ENCODE peak calls at places on chromosomes 1 and 21, in four cellular contexts. H is SK-N-SH, O is K562, L is HepG2. R is an unnamed sample.

GRCh38 chr1:19654386-19654785 is 10.3 kb downstream of the NBL1 start:
- DNase-seq in L (peak), H (no peak), O (no peak), R (no peak)

GRCh38 chr1:183251101-183251958 is 65.3 kb downstream of the LAMC2 start:
- DNase-seq in L (no peak), H (no peak), O (no peak), R (no peak)

GRCh38 chr1:177811461-177811860 is 158.4 kb downstream of the SEC16B start:
- DNase-seq in L (no peak), O (no peak), H (no peak), R (no peak)

GRCh38 chr1:9069324-9070100 is at the start of gene SLC2A5:
- DNase-seq in L (no peak), O (no peak), H (no peak), R (no peak)

GRCh38 chr1:35603941-35604340 is 30.8 kb downstream of the TFAP2E start:
- DNase-seq in H (no peak), O (no peak), L (no peak), R (no peak)

GRCh38 chr1:64956241-64956640 is 10.1 kb downstream of the JAK1 start:
- DNase-seq in H (no peak), O (peak), L (no peak), R (no peak)

GRCh38 chr1:160519542-160520435 is 3.3 kb downstream of the SLAMF6 start:
- DNase-seq in O (peak), H (no peak), L (no peak), R (no peak)

GRCh38 chr1:54417123-54417522 is 10.9 kb upstream of the SSBP3 start:
- DNase-seq in H (no peak), L (no peak), O (no peak), R (no peak)

GRCh38 chr1:100441651-100442050 is 89.3 kb downstream of the CDC14A start:
- DNase-seq in H (no peak), L (no peak), O (no peak), R (no peak)

GRCh38 chr1:11650331-11650991 is 3.8 kb downstream of the FBXO2 start:
- DNase-seq in O (peak), H (peak), L (no peak), R (peak)

GRCh38 chr1:182643699-182644098 is 39.5 kb upstream of the RGS16 start:
- DNase-seq in O (no peak), H (no peak), L (no peak), R (no peak)

GRCh38 chr1:116130376-116130775 is 19.2 kb downstream of the MAB21L3 start:
- DNase-seq in O (no peak), H (no peak), L (no peak), R (no peak)

GRCh38 chr1:214102907-214103306 is 115.1 kb downstream of the PROX1 start:
- DNase-seq in O (no peak), L (peak), H (no peak), R (peak)

GRCh38 chr1:57678138-57678537 is 254.3 kb upstream of the DAB1 start:
- DNase-seq in H (no peak), L (no peak), O (no peak), R (no peak)

GRCh38 chr1:56758135-56758534 is 61.1 kb downstream of the FYB2 start:
- DNase-seq in H (peak), L (peak), O (no peak), R (peak)

GRCh38 chr1:187862506-187862905 is 1033.8 kb downstream of the PLA2G4A start:
- DNase-seq in O (no peak), H (no peak), L (no peak), R (no peak)

GRCh38 chr1:231806623-231807470 is 180.3 kb downstream of the DISC1 start:
- DNase-seq in H (peak), L (peak), O (peak), R (peak)

GRCh38 chr1:209926045-209926444 is 12.0 kb upstream of the SYT14 start:
- DNase-seq in H (peak), O (no peak), L (no peak), R (no peak)

GRCh38 chr1:211715976-211716375 is 40.6 kb upstream of the NEK2 start:
- DNase-seq in O (no peak), H (no peak), L (no peak), R (no peak)

GRCh38 chr21:26806734-26807372 is 38.4 kb downstream of the ADAMTS1 start:
- DNase-seq in L (no peak), H (no peak), O (no peak), R (no peak)

DNA sequence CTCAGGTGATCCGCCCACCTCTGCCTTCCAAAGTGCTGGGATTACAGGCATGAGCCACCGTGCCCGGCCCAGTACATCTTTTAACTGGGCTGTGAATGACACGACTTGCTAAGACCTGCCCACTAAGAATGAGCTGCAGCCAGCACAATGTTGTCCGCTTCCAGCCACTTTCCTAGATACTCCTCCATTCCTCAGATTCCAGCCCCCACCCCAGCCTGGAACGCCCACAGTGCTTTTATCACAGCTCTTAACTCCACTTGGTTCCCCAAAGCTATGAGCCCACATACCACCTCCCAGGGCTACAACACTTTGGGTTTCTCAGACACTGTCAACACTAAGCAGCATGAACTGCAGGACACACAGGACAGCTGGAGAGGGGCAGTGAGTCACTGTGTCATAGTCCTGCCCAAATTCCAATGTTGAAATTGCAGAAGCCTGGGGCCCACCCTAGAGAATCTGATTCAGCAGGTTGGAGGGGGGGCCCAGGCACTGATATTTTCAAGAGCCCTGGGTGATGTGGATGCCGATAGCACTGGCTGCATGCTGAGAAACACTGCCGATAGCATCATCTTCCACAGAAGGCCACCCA is 58.0 kb downstream of the ACBD3 start:
- DNase-seq in H (peak), O (no peak), L (peak), R (no peak)
- TF ChIP-seq ELF1 in H (no peak), O (no peak), L (no peak), R (no peak)

GRCh38 chr1:3261007-3261968 is 192.3 kb downstream of the PRDM16 start:
- DNase-seq in H (no peak), O (no peak), L (peak), R (no peak)

GRCh38 chr1:3258431-3259003 is 189.5 kb downstream of the PRDM16 start:
- DNase-seq in H (no peak), L (no peak), O (no peak), R (no peak)

GRCh38 chr1:3255680-3256079 is 186.7 kb downstream of the PRDM16 start:
- DNase-seq in L (no peak), H (no peak), O (no peak), R (no peak)

GRCh38 chr1:3259020-3259419 is 190.0 kb downstream of the PRDM16 start:
- DNase-seq in O (no peak), L (no peak), H (no peak), R (no peak)

GRCh38 chr1:3257788-3258187 is 188.8 kb downstream of the PRDM16 start:
- DNase-seq in H (no peak), L (no peak), O (no peak), R (no peak)
- TF ChIP-seq REST in H (peak), L (peak), O (no peak), R (no peak)

GRCh38 chr1:36864182-36865079 is 169.9 kb downstream of the GRIK3 start:
- DNase-seq in H (peak), O (peak), L (no peak), R (peak)
- TF ChIP-seq ELF1 in H (no peak), O (no peak), L (no peak), R (no peak)

DNA sequence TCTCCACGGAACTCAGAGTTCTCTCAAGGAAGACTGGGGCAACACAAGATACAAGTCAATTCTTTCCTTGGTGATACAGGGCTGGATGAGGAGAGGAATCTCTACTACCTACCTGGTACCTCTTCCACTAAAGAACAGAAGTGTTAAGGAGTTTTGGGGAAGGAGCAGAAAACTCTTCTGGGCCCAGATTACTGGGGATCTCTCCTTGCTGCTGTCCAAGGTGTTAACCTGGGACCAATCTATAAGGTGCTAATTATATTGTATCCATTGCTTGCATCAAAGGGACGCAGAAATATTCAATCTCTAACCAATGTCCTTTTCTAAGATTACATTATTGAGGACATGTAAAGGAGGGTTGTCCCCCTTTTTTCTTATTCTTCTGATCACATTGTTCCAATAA is 1102.5 kb downstream of the AMY1C start:
- DNase-seq in L (no peak), H (no peak), O (no peak), R (no peak)
- TF ChIP-seq REST in L (no peak), H (no peak), O (no peak), R (no peak)

GRCh38 chr1:163290025-163290610 is 31.6 kb upstream of the NUF2 start:
- DNase-seq in O (no peak), H (no peak), L (no peak), R (no peak)
- TF ChIP-seq ELF1 in O (no peak), H (no peak), L (no peak), R (no peak)

DNA sequence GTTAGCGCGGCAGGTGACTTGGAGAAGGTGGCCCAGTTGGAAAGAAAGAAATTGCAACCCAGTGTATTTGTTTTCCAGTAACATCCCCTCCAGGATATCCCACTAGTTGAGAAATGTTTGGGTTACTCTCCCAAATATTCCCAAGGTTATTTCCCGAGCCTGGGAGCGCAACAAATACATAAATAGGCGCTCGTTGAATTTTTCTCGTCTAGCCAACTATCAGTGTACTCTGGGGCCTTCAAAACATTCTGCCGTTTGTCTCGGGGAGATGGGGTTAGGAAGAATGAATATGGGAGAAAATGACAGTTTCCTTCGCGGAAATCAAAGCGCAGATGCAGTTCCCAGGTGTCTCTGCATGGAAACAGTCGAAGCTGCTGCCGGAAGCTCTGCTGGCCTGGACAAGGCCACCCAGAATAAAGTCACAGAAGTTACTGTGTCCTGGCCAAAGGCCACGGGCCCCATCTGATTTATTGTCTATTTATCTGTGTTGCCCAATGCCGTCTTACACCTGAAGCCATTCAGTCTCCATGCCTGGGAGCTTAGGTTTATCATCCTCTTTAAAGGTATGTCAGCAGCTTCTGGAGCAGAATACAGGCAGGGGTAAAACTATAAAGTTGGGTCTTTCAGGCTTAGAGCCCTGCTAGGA is 999 bp downstream of the C1orf115 start:
- DNase-seq in H (no peak), O (no peak), L (peak), R (no peak)
- TF ChIP-seq REST in H (no peak), O (no peak), L (no peak), R (no peak)

DNA sequence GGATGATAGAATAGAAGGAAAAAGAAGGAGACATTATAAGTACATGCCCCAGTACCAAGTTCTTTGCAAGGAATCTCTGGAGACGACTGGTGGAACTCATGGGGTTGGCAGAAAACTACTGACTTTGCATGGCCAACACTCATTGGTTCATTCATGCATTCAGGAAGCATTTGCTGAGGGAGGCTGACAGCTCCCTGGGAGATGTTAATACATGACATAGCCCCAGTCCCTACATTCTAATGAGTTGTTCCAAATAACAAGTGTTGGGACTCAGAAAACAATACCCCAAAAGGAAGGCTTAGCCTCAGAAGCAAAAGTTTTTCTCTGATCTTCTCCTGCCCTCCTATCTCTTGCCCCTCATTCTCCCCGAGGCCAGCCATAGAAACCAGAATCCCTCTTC is 172.8 kb upstream of the IRF2BP2 start:
- DNase-seq in H (no peak), L (no peak), O (no peak), R (no peak)
- TF ChIP-seq ELF1 in H (no peak), L (no peak), O (no peak), R (no peak)

GRCh38 chr1:1278620-1279019 is 1.6 kb upstream of the SCNN1D start:
- DNase-seq in L (no peak), O (no peak), H (no peak), R (no peak)
- TF ChIP-seq REST in L (no peak), O (no peak), H (no peak), R (no peak)

DNA sequence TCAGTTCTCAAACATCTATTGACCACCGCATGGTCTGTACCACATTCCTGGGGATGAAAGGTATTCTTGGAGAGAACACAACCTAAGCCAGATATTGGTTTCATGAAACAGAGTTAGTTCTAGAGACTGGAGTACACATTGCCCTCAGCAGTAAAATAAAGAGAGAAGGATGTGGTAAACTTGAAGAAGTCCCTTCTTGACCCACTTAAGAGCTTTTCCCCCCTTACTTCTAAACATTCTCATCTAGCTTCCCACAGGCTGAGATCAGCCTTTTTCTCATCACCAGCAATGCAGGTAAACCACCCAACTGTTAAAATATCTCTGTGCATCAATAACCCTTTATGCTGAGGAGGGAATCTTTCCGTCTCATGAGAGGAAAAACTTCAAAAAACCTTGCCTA is 62.6 kb downstream of the SUSD4 start:
- DNase-seq in L (no peak), O (no peak), H (no peak), R (no peak)
- TF ChIP-seq ELF1 in L (no peak), O (no peak), H (no peak), R (no peak)

R was measured in HCT116.